ENCODE peak calls at places on chromosomes 1 and 21, in six cellular contexts. R, N, F, U, I and O are unnamed samples.

GRCh38 chr1:26889580-26890466 is at the start of gene GPN2:
- DNase-seq in R (peak; percentile 89), I (peak; percentile 81), N (peak; percentile 78), U (peak; percentile 65), F (peak; percentile 69), O (peak; percentile 86)

GRCh38 chr1:100308777-100309176 is 42.8 kb downstream of the RTCA start:
- DNase-seq in U (no peak), N (peak; percentile 22), R (no peak), I (peak; percentile 18), F (no peak), O (no peak)

GRCh38 chr1:226123591-226124471 is 61.3 kb downstream of the H3-3A start:
- DNase-seq in U (peak; percentile 87), F (no peak), I (peak; percentile 44), R (no peak), N (no peak), O (no peak)

GRCh38 chr21:41898998-41899397 is 19.9 kb upstream of the PRDM15 start:
- DNase-seq in I (no peak), R (no peak), N (no peak), F (no peak), U (no peak), O (no peak)

GRCh38 chr1:171055966-171056643 is 34.6 kb upstream of the FMO3 start:
- DNase-seq in U (no peak), F (no peak), N (no peak), R (peak; percentile 30), I (peak; percentile 25), O (no peak)

GRCh38 chr1:12073796-12074195 is 10.7 kb downstream of the TNFRSF8 start:
- DNase-seq in R (no peak), U (no peak), N (no peak), F (no peak), I (no peak), O (no peak)

GRCh38 chr21:43361493-43362296 is 65.2 kb downstream of the SIK1 start:
- DNase-seq in F (no peak), N (peak; percentile 69), I (peak; percentile 93), R (no peak), U (no peak), O (peak; percentile 83)

GRCh38 chr1:247294282-247294681 is 37.4 kb downstream of the ZNF496 start:
- DNase-seq in N (peak; percentile 75), F (no peak), R (no peak), U (no peak), I (peak; percentile 71), O (no peak)

GRCh38 chr1:83998599-83999315 is at the start of gene TTLL7:
- DNase-seq in U (peak; percentile 69), I (peak; percentile 71), R (peak; percentile 88), N (peak; percentile 27), F (peak; percentile 60), O (peak; percentile 73)

GRCh38 chr1:228243093-228243492 is 35.2 kb downstream of the OBSCN start:
- DNase-seq in U (no peak), N (no peak), I (no peak), R (no peak), F (no peak), O (no peak)

GRCh38 chr1:58741689-58742553 is 41.9 kb downstream of the JUN start:
- DNase-seq in F (no peak), U (no peak), N (no peak), I (peak; percentile 38), R (no peak), O (no peak)

GRCh38 chr1:38279148-38279547 is 232.6 kb upstream of the POU3F1 start:
- DNase-seq in I (no peak), N (no peak), U (no peak), R (no peak), F (no peak), O (no peak)

GRCh38 chr1:65310078-65310587 is 790 bp downstream of the DNAJC6 start:
- DNase-seq in U (no peak), R (no peak), I (no peak), N (peak; percentile 22), F (no peak), O (no peak)

GRCh38 chr1:234369784-234370183 is 3.5 kb upstream of the COA6 start:
- DNase-seq in N (peak; percentile 63), U (no peak), I (peak; percentile 52), R (no peak), F (no peak), O (no peak)

GRCh38 chr1:110135268-110136065 is 14.8 kb upstream of the SLC6A17 start:
- DNase-seq in F (peak; percentile 7), U (no peak), N (no peak), R (no peak), I (no peak), O (no peak)

GRCh38 chr1:36397083-36397377 is 678 bp downstream of the LSM10 start:
- DNase-seq in R (no peak), U (no peak), I (no peak), F (no peak), N (no peak), O (peak; percentile 52)

GRCh38 chr1:201819346-201819745 is 9.6 kb upstream of the IPO9 start:
- DNase-seq in I (peak; percentile 75), F (no peak), N (no peak), R (no peak), U (no peak), O (no peak)

GRCh38 chr1:188489336-188490112 is 1660.8 kb downstream of the PLA2G4A start:
- DNase-seq in U (peak; percentile 59), F (no peak), N (peak; percentile 30), R (no peak), I (peak; percentile 1), O (no peak)

GRCh38 chr1:11940260-11940921 is 5.9 kb downstream of the PLOD1 start:
- DNase-seq in I (peak; percentile 81), N (peak; percentile 31), U (no peak), F (no peak), R (no peak), O (no peak)

GRCh38 chr1:227884370-227885134 is 63.2 kb downstream of the WNT9A start:
- DNase-seq in I (no peak), U (no peak), N (no peak), F (no peak), R (peak; percentile 43), O (peak; percentile 16)

GRCh38 chr21:34788879-34789278 is 120.1 kb downstream of the CLIC6 start:
- DNase-seq in F (no peak), N (no peak), U (no peak), R (no peak), I (no peak), O (no peak)

GRCh38 chr1:29584816-29585600 is 348.7 kb downstream of the PTPRU start:
- DNase-seq in R (no peak), F (no peak), I (no peak), U (no peak), N (peak; percentile 20), O (no peak)

GRCh38 chr21:38188037-38188436 is 68.8 kb upstream of the KCNJ15 start:
- DNase-seq in R (no peak), I (no peak), F (no peak), N (no peak), U (no peak), O (no peak)

GRCh38 chr1:61139324-61140055 is 57.1 kb downstream of the NFIA start:
- DNase-seq in F (no peak), N (peak; percentile 45), R (no peak), U (peak; percentile 63), I (peak; percentile 58), O (no peak)

GRCh38 chr1:226975909-226976670 is 36.0 kb downstream of the COQ8A start:
- DNase-seq in U (no peak), F (no peak), R (no peak), I (no peak), N (no peak), O (no peak)

GRCh38 chr1:8211620-8212442 is 106.1 kb upstream of the SLC45A1 start:
- DNase-seq in U (peak; percentile 84), N (peak; percentile 98), R (no peak), I (peak; percentile 99), F (peak; percentile 98), O (peak; percentile 24)

GRCh38 chr1:205257735-205258134 is 30.0 kb downstream of the TMCC2 start:
- DNase-seq in R (peak; percentile 4), U (no peak), N (no peak), F (no peak), I (no peak), O (no peak)

GRCh38 chr1:92410706-92411105 is 76.0 kb downstream of the GFI1 start:
- DNase-seq in F (no peak), U (no peak), R (no peak), I (no peak), N (no peak), O (peak; percentile 68)

GRCh38 chr1:202710070-202711025 is at the start of gene SYT2:
- DNase-seq in I (no peak), F (no peak), N (peak; percentile 17), R (peak; percentile 70), U (no peak), O (peak; percentile 33)

GRCh38 chr1:93960641-93961147 is 51.5 kb upstream of the GCLM start:
- DNase-seq in N (no peak), F (no peak), I (peak; percentile 22), U (peak; percentile 42), R (no peak), O (no peak)